ENCODE peak calls at places on chromosome 21, in nine cellular contexts. B is astrocyte, E is NB4, Y is glutamatergic neuron, Q is BE2C, H is GM13977, A is tibial artery, C is A673, Z is ovary. R is an unnamed sample.

GRCh38 chr21:44845418-44846200 is 27.7 kb upstream of the SUMO3 start:
- DNase-seq in C (peak), Z (peak), Q (peak), E (peak), Y (peak), A (peak), H (peak), B (peak), R (no peak)

GRCh38 chr21:31597683-31598082 is 61.8 kb upstream of the SOD1 start:
- DNase-seq in Y (no peak), E (no peak), Q (no peak), A (no peak), H (no peak), C (no peak), B (no peak), Z (no peak), R (no peak)

GRCh38 chr21:43600642-43601397 is 58.5 kb downstream of the HSF2BP start:
- DNase-seq in A (no peak), Q (peak), C (no peak), H (no peak), B (peak), Z (no peak), Y (no peak), E (no peak), R (no peak)

GRCh38 chr21:32278068-32278467 is 781 bp downstream of the MIS18A start:
- DNase-seq in Q (no peak), B (no peak), Z (no peak), H (no peak), Y (no peak), C (peak), A (no peak), E (peak), R (no peak)

GRCh38 chr21:29232601-29233541 is 65.9 kb upstream of the BACH1 start:
- DNase-seq in Z (no peak), E (peak), B (peak), A (no peak), H (no peak), Q (no peak), Y (no peak), C (peak), R (no peak)

GRCh38 chr21:22880573-22880972 is 1882.4 kb downstream of the NCAM2 start:
- DNase-seq in E (no peak), C (no peak), Z (no peak), Q (no peak), A (no peak), Y (no peak), B (no peak), H (no peak), R (no peak)

GRCh38 chr21:39115659-39116235 is 67.5 kb downstream of the PSMG1 start:
- DNase-seq in Z (no peak), B (peak), E (no peak), Y (no peak), Q (peak), H (no peak), A (no peak), C (no peak), R (no peak)

GRCh38 chr21:31879251-31879650 is 6.4 kb downstream of the HUNK start:
- DNase-seq in A (no peak), Y (no peak), H (no peak), C (no peak), Q (no peak), Z (no peak), B (no peak), E (no peak), R (no peak)

GRCh38 chr21:15060776-15061175 is 4.0 kb downstream of the NRIP1 start:
- DNase-seq in Z (no peak), C (no peak), B (peak), Y (no peak), A (no peak), H (no peak), Q (no peak), E (no peak), R (no peak)

GRCh38 chr21:37758997-37759396 is 157.3 kb downstream of the KCNJ6 start:
- DNase-seq in H (peak), Y (peak), B (peak), C (no peak), Z (no peak), Q (peak), A (no peak), E (peak), R (no peak)

GRCh38 chr21:15788847-15789548 is 59.2 kb downstream of the USP25 start:
- DNase-seq in C (peak), Z (no peak), B (peak), Y (no peak), E (no peak), H (no peak), A (no peak), Q (no peak), R (no peak)

GRCh38 chr21:16047857-16048256 is 318.1 kb downstream of the USP25 start:
- DNase-seq in E (no peak), Y (no peak), Q (no peak), H (no peak), A (no peak), C (no peak), Z (no peak), B (peak), R (no peak)

GRCh38 chr21:28972398-28972797 is 20.3 kb downstream of the LTN1 start:
- DNase-seq in A (no peak), Y (no peak), C (no peak), E (no peak), Q (no peak), H (no peak), B (no peak), Z (no peak), R (no peak)

GRCh38 chr21:46065993-46066842 is 31.7 kb upstream of the COL6A2 start:
- DNase-seq in C (no peak), Y (no peak), A (peak), Z (peak), Q (no peak), H (no peak), E (no peak), B (no peak), R (peak)

GRCh38 chr21:45412491-45412890 is 7.5 kb downstream of the COL18A1 start:
- DNase-seq in Q (no peak), Y (no peak), C (no peak), A (no peak), H (no peak), E (no peak), B (no peak), Z (no peak), R (no peak)

GRCh38 chr21:41460578-41461527 is 34.8 kb downstream of the MX1 start:
- DNase-seq in Q (no peak), A (peak), H (peak), Z (peak), C (peak), E (peak), B (no peak), Y (peak), R (no peak)

GRCh38 chr21:45894107-45894810 is 87.3 kb upstream of the COL6A1 start:
- DNase-seq in B (peak), Y (peak), Z (no peak), C (no peak), E (no peak), A (peak), Q (peak), H (no peak), R (no peak)

GRCh38 chr21:44496900-44497550 is 41.7 kb downstream of the LRRC3 start:
- DNase-seq in Q (no peak), C (no peak), E (no peak), B (no peak), Y (no peak), Z (no peak), H (no peak), A (no peak), R (no peak)

GRCh38 chr21:38984982-38985422 is 179.3 kb downstream of the ETS2 start:
- DNase-seq in Q (peak), A (no peak), Y (no peak), Z (no peak), C (peak), E (peak), B (peak), H (no peak), R (no peak)

GRCh38 chr21:32304998-32305397 is 6.3 kb downstream of the MRAP start:
- DNase-seq in B (no peak), Q (no peak), E (no peak), A (no peak), Y (no peak), Z (no peak), C (no peak), H (no peak), R (no peak)

GRCh38 chr21:30561264-30561895 is at the start of gene KRTAP19-7:
- DNase-seq in E (no peak), Z (no peak), A (no peak), Y (no peak), H (no peak), C (no peak), Q (no peak), B (no peak), R (no peak)

GRCh38 chr21:17270234-17270633 is 242.6 kb upstream of the CXADR start:
- DNase-seq in Q (peak), E (peak), A (peak), C (peak), Y (no peak), H (no peak), B (peak), Z (peak), R (no peak)

GRCh38 chr21:26782349-26782748 is 62.9 kb downstream of the ADAMTS1 start:
- DNase-seq in H (no peak), A (no peak), Z (no peak), Q (no peak), Y (no peak), B (no peak), E (no peak), C (no peak), R (no peak)

GRCh38 chr21:46185717-46186116 is 1.5 kb upstream of the SPATC1L start:
- DNase-seq in Y (no peak), Z (no peak), Q (no peak), H (no peak), B (no peak), A (no peak), C (no peak), E (no peak), R (no peak)

GRCh38 chr21:41170442-41170841 is 2.5 kb downstream of the BACE2 start:
- DNase-seq in Y (peak), Q (no peak), H (peak), Z (no peak), E (peak), C (peak), B (no peak), A (peak), R (no peak)

GRCh38 chr21:22791986-22792560 is 1793.9 kb downstream of the NCAM2 start:
- DNase-seq in Z (no peak), Q (peak), C (peak), A (no peak), Y (no peak), B (peak), E (peak), H (peak), R (no peak)

GRCh38 chr21:45034556-45035476 is 39.6 kb upstream of the ADARB1 start:
- DNase-seq in B (no peak), C (no peak), Z (no peak), H (no peak), A (no peak), Q (no peak), E (no peak), Y (no peak), R (no peak)

GRCh38 chr21:34196996-34197395 is 123.6 kb downstream of the MRPS6 start:
- DNase-seq in Z (no peak), B (no peak), E (no peak), H (no peak), A (no peak), C (no peak), Y (no peak), Q (no peak), R (no peak)
- TF ChIP-seq CTCF in Z (no peak), B (no peak), E (no peak), H (no peak), A (no peak), C (no peak), Y (no peak), Q (no peak), R (no peak)

DNA sequence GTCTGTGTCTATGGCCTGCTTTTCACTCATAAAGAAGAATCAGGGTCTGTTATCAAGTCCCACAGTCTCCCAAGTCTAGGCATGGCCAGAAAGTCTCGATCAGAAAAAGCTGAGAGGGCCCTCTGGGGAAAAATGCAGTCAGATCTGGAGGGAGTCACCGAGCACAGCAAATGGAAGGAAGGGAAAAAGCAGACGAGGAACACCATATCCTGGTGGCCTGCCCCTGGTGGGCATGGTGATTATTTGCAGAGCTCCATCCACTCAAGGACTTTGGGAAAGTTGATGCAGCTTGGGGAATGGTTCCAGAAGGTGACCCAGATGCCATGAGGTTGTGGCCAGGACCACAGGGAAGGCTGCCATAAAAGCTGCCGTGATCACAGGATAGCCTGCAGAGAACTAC is 189.1 kb downstream of the CLIC6 start:
- DNase-seq in Y (no peak), Q (no peak), A (no peak), H (no peak), E (no peak), Z (no peak), C (no peak), B (no peak), R (no peak)
- TF ChIP-seq CTCF in Y (peak), Q (no peak), A (no peak), H (no peak), E (peak), Z (no peak), C (peak), B (peak), R (peak)

GRCh38 chr21:35602811-35603210 is 457.5 kb downstream of the SETD4 start:
- DNase-seq in Y (no peak), E (peak), A (no peak), Z (no peak), H (no peak), C (no peak), B (no peak), Q (no peak), R (no peak)
- TF ChIP-seq CTCF in Y (no peak), E (no peak), A (no peak), Z (no peak), H (no peak), C (no peak), B (no peak), Q (no peak), R (no peak)

GRCh38 chr21:42580076-42580792 is 66.6 kb downstream of the SLC37A1 start:
- DNase-seq in Q (no peak), B (no peak), Y (no peak), E (no peak), C (no peak), A (no peak), Z (no peak), H (no peak), R (no peak)
- TF ChIP-seq CTCF in Q (no peak), B (no peak), Y (no peak), E (no peak), C (no peak), A (no peak), Z (no peak), H (no peak), R (no peak)

R was measured in type B pancreatic cell.